ENCODE peak calls at places on chromosomes 12 and 14, in eight cellular contexts. V is cerebellum; P is transverse colon; T is stimulated activated CD4-positive, alpha-beta T cell treated with anti-CD3 and anti-CD28 coated beads, TNF-alpha, amount 100 ng/mL, for 4 hours; D is Kasumi-1; Q is Daoy; O is adrenal gland; C is adipocyte. H is an unnamed sample.

GRCh38 chr12:49880756-49881390 is 22.8 kb downstream of the FAIM2 start:
- DNase-seq in T (no peak), P (no peak), Q (no peak), C (no peak), D (no peak), V (no peak), O (no peak), H (no peak)

GRCh38 chr14:75279739-75280447 is 1.3 kb downstream of the FOS start:
- DNase-seq in V (no peak), P (peak; percentile 64), T (no peak), D (no peak), O (peak; percentile 52), C (peak; percentile 49), Q (no peak), H (no peak)

GRCh38 chr12:47778842-47779241 is 5.8 kb downstream of the SLC48A1 start:
- DNase-seq in C (no peak), T (no peak), V (no peak), P (no peak), D (no peak), Q (no peak), O (no peak), H (no peak)

GRCh38 chr12:68078737-68079136 is 80.8 kb downstream of the IFNG start:
- DNase-seq in D (no peak), T (no peak), Q (no peak), V (no peak), P (no peak), O (no peak), C (no peak), H (no peak)

GRCh38 chr14:96764012-96764411 is 33.2 kb upstream of the VRK1 start:
- DNase-seq in C (no peak), Q (no peak), T (no peak), O (no peak), D (no peak), V (no peak), P (no peak), H (no peak)

GRCh38 chr12:11958216-11959091 is 112.3 kb upstream of the BCL2L14 start:
- DNase-seq in P (no peak), O (no peak), T (peak; percentile 17), V (no peak), D (peak; percentile 36), C (peak; percentile 71), Q (peak; percentile 86), H (no peak)

GRCh38 chr12:26036877-26037276 is 78.4 kb downstream of the RASSF8 start:
- DNase-seq in V (no peak), T (no peak), P (no peak), D (no peak), Q (no peak), C (no peak), O (no peak), H (no peak)

GRCh38 chr12:106758349-106758951 is 16.0 kb upstream of the RIC8B start:
- DNase-seq in P (peak; percentile 68), C (no peak), Q (no peak), V (no peak), T (no peak), D (no peak), O (no peak), H (no peak)

GRCh38 chr14:47365248-47365647 is 310.2 kb downstream of the MDGA2 start:
- DNase-seq in D (no peak), C (no peak), T (no peak), Q (no peak), V (no peak), P (no peak), O (no peak), H (no peak)

GRCh38 chr12:17438141-17438540 is 651.9 kb downstream of the RERGL start:
- DNase-seq in D (no peak), O (no peak), Q (no peak), T (no peak), P (no peak), C (no peak), V (no peak), H (no peak)

GRCh38 chr14:69626132-69626500 is 14.7 kb downstream of the SUSD6 start:
- DNase-seq in P (no peak), T (no peak), V (no peak), Q (no peak), O (no peak), D (no peak), C (no peak), H (no peak)

GRCh38 chr14:56124296-56124695 is 6.1 kb downstream of the PELI2 start:
- DNase-seq in T (no peak), P (no peak), D (no peak), V (no peak), Q (no peak), C (peak; percentile 42), O (no peak), H (peak; percentile 64)

GRCh38 chr14:25943329-25943728 is 654.5 kb downstream of the NOVA1 start:
- DNase-seq in C (no peak), P (no peak), O (no peak), V (no peak), D (no peak), T (no peak), Q (no peak), H (no peak)

GRCh38 chr14:104150201-104151027 is 12.0 kb downstream of the KIF26A start:
- DNase-seq in Q (peak; percentile 65), C (peak; percentile 69), P (no peak), V (no peak), T (no peak), O (peak; percentile 40), D (no peak), H (no peak)

GRCh38 chr14:30349515-30349914 is 209.4 kb upstream of the G2E3 start:
- DNase-seq in C (no peak), T (no peak), Q (no peak), D (no peak), O (no peak), P (no peak), V (no peak), H (no peak)

GRCh38 chr14:37625597-37626595 is 30.5 kb downstream of the TTC6 start:
- DNase-seq in C (no peak), D (no peak), P (no peak), Q (peak; percentile 64), V (no peak), O (no peak), T (no peak), H (no peak)

GRCh38 chr14:97379091-97379531 is 581.9 kb downstream of the VRK1 start:
- DNase-seq in P (peak; percentile 9), Q (no peak), V (no peak), D (no peak), C (no peak), O (no peak), T (no peak), H (no peak)

GRCh38 chr12:109767991-109768900 is 54.6 kb downstream of the FAM222A start:
- DNase-seq in C (no peak), P (no peak), D (no peak), T (no peak), Q (no peak), O (no peak), V (peak; percentile 69), H (peak; percentile 70)

GRCh38 chr14:70809238-70810214 is at the start of gene MAP3K9:
- DNase-seq in C (peak; percentile 56), T (peak; percentile 87), P (peak; percentile 97), D (peak; percentile 84), O (peak; percentile 98), V (peak; percentile 98), Q (peak; percentile 100), H (peak; percentile 99)

GRCh38 chr12:71045781-71046180 is 112.0 kb downstream of the TSPAN8 start:
- DNase-seq in V (no peak), T (no peak), O (no peak), Q (peak; percentile 7), D (peak; percentile 7), P (no peak), C (peak; percentile 83), H (no peak)

GRCh38 chr12:1117970-1118563 is 127.0 kb downstream of the ERC1 start:
- DNase-seq in C (peak; percentile 85), P (peak; percentile 78), Q (peak; percentile 75), O (peak; percentile 65), T (peak; percentile 21), V (peak; percentile 60), D (peak; percentile 28), H (peak; percentile 84)

GRCh38 chr14:67390135-67390534 is 21.8 kb downstream of the PLEK2 start:
- DNase-seq in C (no peak), V (no peak), O (no peak), D (no peak), P (no peak), Q (no peak), T (no peak), H (no peak)

GRCh38 chr12:120813588-120814153 is 88.0 kb downstream of the ACADS start:
- DNase-seq in D (no peak), O (no peak), P (no peak), Q (no peak), T (no peak), C (no peak), V (no peak), H (no peak)

GRCh38 chr12:76346798-76347420 is 1.3 kb downstream of the BBS10 start:
- DNase-seq in P (no peak), V (peak; percentile 31), C (peak; percentile 80), O (peak; percentile 26), Q (peak; percentile 56), T (no peak), D (peak; percentile 68), H (peak; percentile 54)

GRCh38 chr12:28237423-28237822 is 47.2 kb downstream of the CCDC91 start:
- DNase-seq in O (no peak), P (no peak), C (no peak), T (no peak), D (no peak), Q (no peak), V (no peak), H (no peak)

GRCh38 chr12:82411561-82412230 is 53.4 kb downstream of the METTL25 start:
- DNase-seq in P (no peak), T (no peak), C (no peak), O (no peak), V (no peak), Q (no peak), D (no peak), H (no peak)

GRCh38 chr14:62957562-62957961 is 87.7 kb downstream of the KCNH5 start:
- DNase-seq in Q (peak; percentile 94), P (no peak), C (peak; percentile 52), T (no peak), D (no peak), O (no peak), V (no peak), H (no peak)

GRCh38 chr12:104573-105081 is 38.1 kb downstream of the IQSEC3 start:
- DNase-seq in C (peak; percentile 17), P (peak; percentile 26), V (no peak), Q (no peak), O (no peak), D (peak; percentile 34), T (no peak), H (no peak)